ENCODE peak calls at places on chromosomes 7 and 10, in four cellular contexts. G is HepG2, T is K562, O is GM12878. U is an unnamed sample.

GRCh38 chr7:69078997-69079769 is 519.1 kb upstream of the AUTS2 start:
- DNase-seq in O (no peak), T (no peak), G (no peak), U (no peak)

GRCh38 chr10:52451817-52452216 is 137.7 kb downstream of the DKK1 start:
- DNase-seq in T (no peak), O (no peak), G (no peak), U (no peak)

GRCh38 chr7:103068429-103069403 is 5.9 kb downstream of the FBXL13 start:
- DNase-seq in G (no peak), O (no peak), T (no peak), U (no peak)

GRCh38 chr7:8125680-8126444 is 136.1 kb downstream of the ICA1 start:
- DNase-seq in G (no peak), O (peak; percentile 95), T (no peak), U (no peak)

GRCh38 chr10:66627156-66627555 is 298.7 kb upstream of the LRRTM3 start:
- DNase-seq in T (no peak), G (peak; percentile 34), O (no peak), U (peak; percentile 16)

GRCh38 chr7:11567571-11567970 is 264.4 kb downstream of the THSD7A start:
- DNase-seq in O (no peak), T (no peak), G (no peak), U (no peak)

GRCh38 chr10:58641708-58642107 is 129.0 kb downstream of the BICC1 start:
- DNase-seq in T (no peak), G (no peak), O (no peak), U (no peak)

GRCh38 chr7:100892364-100893317 is 3.0 kb downstream of the ACHE start:
- DNase-seq in O (no peak), G (no peak), T (no peak), U (no peak)

GRCh38 chr10:78510566-78511323 is 477.1 kb downstream of the RPS24 start:
- DNase-seq in T (no peak), O (no peak), G (no peak), U (no peak)

GRCh38 chr10:26950934-26951333 is 90.2 kb upstream of the ABI1 start:
- DNase-seq in O (no peak), G (no peak), T (no peak), U (no peak)

GRCh38 chr10:111247781-111248389 is 171.1 kb downstream of the ADRA2A start:
- DNase-seq in G (no peak), T (no peak), O (no peak), U (no peak)

GRCh38 chr7:158325530-158326381 is 261.9 kb downstream of the PTPRN2 start:
- DNase-seq in O (no peak), G (peak; percentile 30), T (no peak), U (peak; percentile 89)

GRCh38 chr10:122348512-122348911 is 26.0 kb upstream of the PLEKHA1 start:
- DNase-seq in O (no peak), T (no peak), G (no peak), U (no peak)

GRCh38 chr10:44378626-44379025 is 6.3 kb downstream of the CXCL12 start:
- DNase-seq in G (no peak), T (no peak), O (no peak), U (no peak)

GRCh38 chr7:129359176-129359575 is 75.1 kb upstream of the STRIP2 start:
- DNase-seq in T (no peak), O (no peak), G (no peak), U (no peak)

GRCh38 chr7:135923700-135924261 is 53.4 kb downstream of the MTPN start:
- DNase-seq in G (no peak), T (peak; percentile 89), O (no peak), U (no peak)

GRCh38 chr10:111522141-111522540 is 445.3 kb downstream of the ADRA2A start:
- DNase-seq in T (no peak), O (no peak), G (no peak), U (no peak)

GRCh38 chr7:3007696-3008095 is 36.0 kb downstream of the CARD11 start:
- DNase-seq in O (no peak), T (no peak), G (no peak), U (no peak)

GRCh38 chr10:131726460-131726861 is 174.3 kb upstream of the PPP2R2D start:
- DNase-seq in O (no peak), G (peak; percentile 24), T (no peak), U (peak; percentile 60)

GRCh38 chr10:77037735-77038411 is 599.7 kb downstream of the KCNMA1 start:
- DNase-seq in O (no peak), G (no peak), T (no peak), U (no peak)

GRCh38 chr10:18140957-18141888 is 999 bp downstream of the CACNB2 start:
- DNase-seq in T (no peak), G (no peak), O (no peak), U (peak; percentile 25)

GRCh38 chr7:43018446-43018845 is 86.3 kb downstream of the MRPL32 start:
- DNase-seq in O (no peak), T (no peak), G (no peak), U (no peak)

GRCh38 chr7:77247206-77247850 is 47.7 kb upstream of the FGL2 start:
- DNase-seq in O (peak; percentile 76), G (peak; percentile 77), T (peak; percentile 74), U (peak; percentile 93)

GRCh38 chr10:123772645-123773508 is 106.7 kb downstream of the GPR26 start:
- DNase-seq in O (peak; percentile 20), T (no peak), G (no peak), U (no peak)

GRCh38 chr7:81725496-81726117 is 44.2 kb downstream of the HGF start:
- DNase-seq in O (no peak), T (no peak), G (no peak), U (no peak)

GRCh38 chr7:147547252-147547897 is 1043.2 kb upstream of the C7orf33 start:
- DNase-seq in G (peak; percentile 10), T (no peak), O (no peak), U (peak; percentile 61)

GRCh38 chr10:129852829-129853228 is 111.2 kb downstream of the EBF3 start:
- DNase-seq in T (no peak), O (no peak), G (no peak), U (no peak)

GRCh38 chr10:2852574-2853323 is 214.6 kb upstream of the PFKP start:
- DNase-seq in T (no peak), G (no peak), O (no peak), U (no peak)

GRCh38 chr7:85426487-85426960 is 239.7 kb upstream of the SEMA3D start:
- DNase-seq in T (no peak), O (no peak), G (peak; percentile 92), U (no peak)
- TF ChIP-seq ATF3 in T (no peak), O (no peak), G (no peak), U (no peak)

GRCh38 chr10:133039107-133039822 is 48.5 kb upstream of the ADGRA1 start:
- DNase-seq in T (no peak), G (no peak), O (no peak), U (peak; percentile 50)
- TF ChIP-seq TCF7 in T (no peak), G (no peak), O (no peak), U (no peak)

DNA sequence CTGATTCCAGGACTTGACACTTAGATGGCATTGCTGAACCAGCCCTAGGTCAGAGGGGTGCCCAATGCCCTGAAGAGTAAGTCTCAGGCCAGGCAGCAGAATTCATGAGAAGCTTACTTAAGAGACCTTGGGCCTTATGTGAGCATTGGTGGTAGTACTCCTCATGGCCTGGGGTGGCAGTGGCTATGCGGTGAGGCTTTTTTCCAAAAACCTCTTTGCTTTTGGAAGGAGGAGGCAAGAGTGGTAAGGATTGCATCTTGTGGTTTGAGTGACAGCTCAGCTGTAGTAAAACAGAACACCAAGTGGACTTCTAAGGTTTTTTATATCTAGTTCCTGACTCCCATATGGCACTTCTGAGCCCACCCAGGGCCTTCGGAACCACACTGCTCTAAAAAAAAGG is 459.0 kb upstream of the STEAP1 start:
- DNase-seq in T (no peak), O (no peak), G (no peak), U (no peak)
- TF ChIP-seq ATF3 in T (no peak), O (no peak), G (no peak), U (no peak)

GRCh38 chr7:133741078-133741477 is 386.1 kb upstream of the LRGUK start:
- DNase-seq in G (no peak), T (no peak), O (no peak), U (no peak)

GRCh38 chr7:133741703-133742102 is 385.4 kb upstream of the LRGUK start:
- DNase-seq in O (no peak), G (no peak), T (no peak), U (no peak)

GRCh38 chr7:133744451-133744850 is 382.7 kb upstream of the LRGUK start:
- DNase-seq in T (no peak), G (no peak), O (no peak), U (no peak)

GRCh38 chr7:133739817-133740216 is 387.3 kb upstream of the LRGUK start:
- DNase-seq in O (no peak), G (no peak), T (no peak), U (no peak)

GRCh38 chr7:133742709-133743538 is 384.2 kb upstream of the LRGUK start:
- DNase-seq in T (no peak), O (no peak), G (no peak), U (no peak)
- TF ChIP-seq TCF7 in T (no peak), O (no peak), G (no peak), U (no peak)

GRCh38 chr10:112957589-112958202 is 7.6 kb downstream of the TCF7L2 start:
- DNase-seq in O (no peak), T (no peak), G (no peak), U (no peak)

GRCh38 chr10:112958275-112958995 is 8.4 kb downstream of the TCF7L2 start:
- DNase-seq in O (no peak), G (no peak), T (no peak), U (no peak)

GRCh38 chr10:112954974-112955735 is 5.1 kb downstream of the TCF7L2 start:
- DNase-seq in T (no peak), G (no peak), O (no peak), U (no peak)

GRCh38 chr10:112955736-112956421 is 5.8 kb downstream of the TCF7L2 start:
- DNase-seq in T (no peak), O (no peak), G (no peak), U (no peak)

DNA sequence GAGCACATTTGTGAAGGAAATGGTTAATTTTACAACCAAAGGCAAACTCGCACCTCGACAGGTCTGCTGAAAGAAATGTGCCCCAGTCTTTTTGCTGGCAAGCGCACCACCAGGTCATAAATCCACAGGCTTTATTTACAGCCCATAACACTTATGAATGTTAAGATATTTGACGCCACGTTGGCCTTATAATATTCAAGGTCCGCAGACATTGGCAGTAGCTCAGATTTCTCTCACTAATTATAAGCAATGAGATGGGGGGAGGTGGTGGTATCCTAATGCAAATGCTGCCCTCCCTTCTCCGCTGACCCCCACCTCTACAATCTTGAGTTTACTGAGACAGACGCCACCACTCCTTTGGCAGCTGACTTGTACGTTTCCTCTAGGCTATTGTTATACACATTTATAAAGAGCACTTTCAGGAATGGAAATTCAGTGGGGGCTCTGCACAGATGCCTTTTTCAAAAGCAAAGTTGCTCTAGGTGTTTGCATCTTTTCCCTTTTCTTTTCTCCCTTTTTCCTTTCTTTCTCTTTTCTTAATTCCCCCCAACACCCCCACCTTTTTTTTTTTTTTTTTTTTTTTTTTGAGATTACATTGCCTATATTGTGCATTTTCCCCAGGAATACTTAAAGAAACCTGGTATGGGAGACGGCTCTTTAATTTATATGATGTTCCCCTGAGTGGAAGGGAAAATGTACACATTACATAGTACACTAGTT is 6.7 kb downstream of the TCF7L2 start:
- DNase-seq in T (no peak), O (no peak), G (no peak), U (peak; percentile 25)
- TF ChIP-seq ATF3 in T (no peak), O (no peak), G (no peak), U (no peak)

U was measured in WTC11.